ENCODE peak calls at places on chromosome 7, in seven cellular contexts. Q, V, E, T, L, F and G are unnamed samples.

GRCh38 chr7:35735396-35735795 is 40.5 kb upstream of the HERPUD2 start:
- DNase-seq in Q (no peak), V (no peak), E (no peak), T (no peak), L (no peak), F (no peak), G (no peak)

GRCh38 chr7:99521399-99521798 is 16.9 kb downstream of the ZKSCAN5 start:
- DNase-seq in Q (no peak), V (no peak), E (no peak), T (no peak), L (no peak), F (no peak), G (no peak)

GRCh38 chr7:94687810-94688209 is 31.9 kb upstream of the SGCE start:
- DNase-seq in Q (no peak), V (no peak), E (no peak), T (no peak), L (no peak), F (no peak), G (no peak)

GRCh38 chr7:152435384-152436278 is at the start of gene KMT2C:
- DNase-seq in Q (no peak), V (peak), E (peak), T (no peak), L (no peak), F (peak), G (peak)

GRCh38 chr7:143504937-143505297 is 27.2 kb downstream of the TAS2R41 start:
- DNase-seq in Q (no peak), V (no peak), E (no peak), T (no peak), L (no peak), F (no peak), G (no peak)

GRCh38 chr7:17523813-17524741 is 225.6 kb downstream of the AHR start:
- DNase-seq in Q (peak), V (no peak), E (no peak), T (no peak), L (no peak), F (no peak), G (no peak)

GRCh38 chr7:65974876-65975275 is 7.1 kb downstream of the GUSB start:
- DNase-seq in Q (no peak), V (no peak), E (no peak), T (no peak), L (no peak), F (no peak), G (no peak)

GRCh38 chr7:55111007-55111406 is 92.2 kb downstream of the EGFR start:
- DNase-seq in Q (no peak), V (no peak), E (no peak), T (no peak), L (no peak), F (no peak), G (no peak)

GRCh38 chr7:14639329-14639728 is 263.2 kb downstream of the DGKB start:
- DNase-seq in Q (no peak), V (no peak), E (no peak), T (no peak), L (no peak), F (no peak), G (peak)

GRCh38 chr7:34849163-34849960 is 187.9 kb downstream of the DPY19L1 start:
- DNase-seq in Q (peak), V (no peak), E (no peak), T (no peak), L (no peak), F (no peak), G (peak)

GRCh38 chr7:139043823-139044812 is 8.3 kb upstream of the ZC3HAV1L start:
- DNase-seq in Q (peak), V (no peak), E (no peak), T (no peak), L (no peak), F (peak), G (no peak)

GRCh38 chr7:24669971-24670591 is 87.2 kb downstream of the GSDME start:
- DNase-seq in Q (no peak), V (no peak), E (no peak), T (no peak), L (no peak), F (no peak), G (no peak)
- TF ChIP-seq JUND in Q (no peak), V (no peak), E (no peak), T (no peak), L (no peak), F (no peak), G (no peak)

GRCh38 chr7:2634265-2635145 is 2.7 kb downstream of the TTYH3 start:
- DNase-seq in Q (no peak), V (no peak), E (no peak), T (no peak), L (no peak), F (no peak), G (no peak)

GRCh38 chr7:2631924-2632716 is at the start of gene TTYH3:
- DNase-seq in Q (no peak), V (peak), E (peak), T (no peak), L (no peak), F (no peak), G (no peak)

GRCh38 chr7:2632717-2633537 is 1.1 kb downstream of the TTYH3 start:
- DNase-seq in Q (no peak), V (no peak), E (peak), T (peak), L (no peak), F (no peak), G (peak)

GRCh38 chr7:2635148-2635668 is 3.4 kb downstream of the TTYH3 start:
- DNase-seq in Q (no peak), V (no peak), E (no peak), T (no peak), L (no peak), F (no peak), G (no peak)

GRCh38 chr7:2633538-2634264 is 1.9 kb downstream of the TTYH3 start:
- DNase-seq in Q (peak), V (no peak), E (peak), T (no peak), L (no peak), F (no peak), G (no peak)
- TF ChIP-seq JUND in Q (no peak), V (no peak), E (peak), T (no peak), L (no peak), F (no peak), G (no peak)

GRCh38 chr7:70238171-70238575 is 639.9 kb downstream of the AUTS2 start:
- DNase-seq in Q (no peak), V (no peak), E (peak), T (no peak), L (peak), F (no peak), G (no peak)
- TF ChIP-seq JUND in Q (no peak), V (no peak), E (no peak), T (no peak), L (peak), F (no peak), G (no peak)

DNA sequence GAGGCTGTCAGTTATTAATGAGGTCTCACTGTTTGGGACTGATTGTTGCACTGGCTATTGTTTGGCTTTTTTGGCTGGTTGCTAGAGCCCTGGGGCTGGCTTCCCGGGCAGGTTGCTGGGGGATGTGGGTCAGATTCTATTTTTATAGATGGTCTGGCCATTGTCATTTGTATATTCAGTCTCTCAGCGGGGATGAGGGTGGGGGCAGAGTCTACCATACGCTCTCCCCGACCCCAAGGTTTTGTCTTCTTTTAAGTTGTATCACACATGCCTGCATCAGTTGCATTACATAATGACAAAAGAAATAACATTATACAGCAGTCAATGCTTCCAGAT is 84.3 kb upstream of the GRB10 start:
- DNase-seq in Q (no peak), V (no peak), E (no peak), T (no peak), L (no peak), F (no peak), G (no peak)
- TF ChIP-seq JUND in Q (no peak), V (no peak), E (no peak), T (no peak), L (no peak), F (no peak), G (no peak)

DNA sequence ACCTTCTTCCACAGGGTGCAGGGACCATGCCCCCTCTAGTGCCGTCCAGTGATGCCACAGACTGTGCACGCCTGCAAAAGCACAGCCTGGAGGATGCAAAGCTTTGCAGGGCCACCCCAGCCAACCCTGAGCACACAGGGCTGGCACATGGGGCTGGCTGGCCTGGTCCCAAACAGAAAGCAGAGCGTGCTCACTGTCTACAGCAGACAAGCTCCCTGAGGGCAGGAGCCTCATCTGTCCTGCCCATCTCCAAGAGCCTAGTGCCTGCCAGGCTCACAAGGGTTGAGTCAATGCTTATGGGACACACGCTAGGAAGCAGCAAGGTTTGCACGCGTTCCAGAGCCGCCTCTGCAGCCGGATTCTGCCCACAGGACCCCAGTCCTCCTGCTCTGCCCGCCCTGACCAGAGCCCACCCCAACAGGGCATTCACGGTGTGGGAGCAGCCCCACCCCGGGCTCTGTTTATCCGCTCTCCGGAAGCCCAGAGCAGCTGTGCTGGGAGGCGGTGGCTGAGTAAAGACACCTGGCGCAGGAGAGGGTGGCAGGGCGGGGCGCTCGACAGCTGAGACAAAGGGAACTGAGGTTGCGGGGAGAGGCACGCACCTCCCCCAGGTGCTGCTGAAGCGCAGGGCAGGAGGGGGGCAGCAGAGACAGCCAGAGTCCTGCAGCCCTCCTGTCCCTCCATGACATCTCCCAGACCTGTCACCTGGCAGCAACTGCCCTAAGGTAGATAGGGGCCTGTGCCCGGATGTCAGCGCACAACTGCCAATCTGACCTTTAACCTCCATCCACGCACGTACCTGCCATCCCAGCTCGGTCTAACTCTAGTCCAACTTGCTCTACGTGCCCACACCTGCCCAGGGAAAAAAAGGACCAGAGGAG is 4.3 kb downstream of the KCNH2 start:
- DNase-seq in Q (no peak), V (no peak), E (no peak), T (no peak), L (no peak), F (peak), G (no peak)
- TF ChIP-seq JUND in Q (no peak), V (no peak), E (no peak), T (no peak), L (no peak), F (no peak), G (no peak)